ENCODE peak calls at places on chromosomes 11 and 22, in six cellular contexts. Y is CD8-positive, alpha-beta memory T cell; E is hepatocyte; H is spleen; X is small intestine; U is right atrium auricular region. I is an unnamed sample.

GRCh38 chr11:97620012-97620411 is 1230.2 kb downstream of the JRKL start:
- DNase-seq in Y (no peak), E (no peak), H (no peak), X (no peak), U (no peak), I (no peak)

GRCh38 chr11:131690362-131690761 is 319.9 kb downstream of the NTM start:
- DNase-seq in Y (no peak), E (no peak), H (no peak), X (no peak), U (no peak), I (no peak)

GRCh38 chr11:114847599-114847998 is 169.3 kb downstream of the NXPE2 start:
- DNase-seq in Y (no peak), E (no peak), H (no peak), X (no peak), U (no peak), I (peak)

GRCh38 chr11:123798513-123799252 is 7.5 kb downstream of the OR6M1 start:
- DNase-seq in Y (no peak), E (peak), H (no peak), X (no peak), U (no peak), I (no peak)

GRCh38 chr11:27456140-27456801 is 16.3 kb downstream of the LGR4 start:
- DNase-seq in Y (no peak), E (no peak), H (no peak), X (peak), U (no peak), I (peak)

GRCh38 chr11:8867035-8867434 is 44.0 kb upstream of the AKIP1 start:
- DNase-seq in Y (no peak), E (peak), H (no peak), X (peak), U (no peak), I (peak)

GRCh38 chr11:94661444-94661843 is 94.3 kb downstream of the PIWIL4 start:
- DNase-seq in Y (no peak), E (no peak), H (no peak), X (no peak), U (no peak), I (no peak)

GRCh38 chr11:3134651-3135490 is 30.2 kb downstream of the OSBPL5 start:
- DNase-seq in Y (no peak), E (no peak), H (peak), X (no peak), U (no peak), I (no peak)

GRCh38 chr11:86151188-86152005 is 82.5 kb upstream of the PICALM start:
- DNase-seq in Y (no peak), E (peak), H (no peak), X (no peak), U (peak), I (no peak)

GRCh38 chr11:79285756-79286155 is 155.1 kb downstream of the TENM4 start:
- DNase-seq in Y (no peak), E (no peak), H (no peak), X (no peak), U (no peak), I (no peak)

GRCh38 chr11:62665075-62665629 is at the start of the genes C11orf98 and CSKMT:
- DNase-seq in Y (peak), E (peak), H (peak), X (peak), U (peak), I (peak)

GRCh38 chr11:67522844-67523555 is at the start of gene CABP2:
- DNase-seq in Y (no peak), E (no peak), H (no peak), X (no peak), U (no peak), I (no peak)

GRCh38 chr11:104005234-104005855 is 31.1 kb upstream of the DDI1 start:
- DNase-seq in Y (no peak), E (no peak), H (no peak), X (no peak), U (no peak), I (no peak)

GRCh38 chr11:46520971-46521745 is 72.7 kb downstream of the AMBRA1 start:
- DNase-seq in Y (no peak), E (no peak), H (no peak), X (no peak), U (no peak), I (peak)

GRCh38 chr22:27515091-27515523 is 286.4 kb downstream of the MN1 start:
- DNase-seq in Y (no peak), E (no peak), H (no peak), X (no peak), U (peak), I (no peak)

GRCh38 chr11:5992604-5993251 is 5.9 kb upstream of the OR52L1 start:
- DNase-seq in Y (no peak), E (peak), H (no peak), X (peak), U (no peak), I (peak)

GRCh38 chr22:43862074-43862881 is at the start of gene SULT4A1:
- DNase-seq in Y (no peak), E (peak), H (peak), X (peak), U (no peak), I (peak)

GRCh38 chr11:12716816-12717215 is 42.6 kb downstream of the TEAD1 start:
- DNase-seq in Y (no peak), E (no peak), H (no peak), X (no peak), U (no peak), I (no peak)

GRCh38 chr11:19389787-19390303 is 149.1 kb upstream of the E2F8 start:
- DNase-seq in Y (no peak), E (peak), H (no peak), X (no peak), U (no peak), I (no peak)

GRCh38 chr11:28793282-28793738 is 685.1 kb downstream of the METTL15 start:
- DNase-seq in Y (no peak), E (no peak), H (no peak), X (no peak), U (no peak), I (no peak)

GRCh38 chr11:9569588-9570164 is 3.8 kb upstream of the WEE1 start:
- DNase-seq in Y (no peak), E (no peak), H (no peak), X (no peak), U (no peak), I (no peak)

GRCh38 chr11:1928038-1928890 is 8.8 kb downstream of the TNNT3 start:
- DNase-seq in Y (no peak), E (no peak), H (no peak), X (no peak), U (no peak), I (no peak)

GRCh38 chr11:12693075-12693473 is 18.9 kb downstream of the TEAD1 start:
- DNase-seq in Y (no peak), E (no peak), H (no peak), X (peak), U (no peak), I (peak)

GRCh38 chr11:29438815-29439214 is 578.0 kb downstream of the KCNA4 start:
- DNase-seq in Y (no peak), E (no peak), H (no peak), X (no peak), U (no peak), I (no peak)

GRCh38 chr22:43090130-43090789 is 1.1 kb upstream of the TTLL1 start:
- DNase-seq in Y (no peak), E (peak), H (no peak), X (peak), U (peak), I (peak)

GRCh38 chr11:44484211-44484610 is 81.3 kb upstream of the CD82 start:
- DNase-seq in Y (no peak), E (peak), H (no peak), X (peak), U (no peak), I (peak)

GRCh38 chr11:2200536-2200935 is 28.9 kb upstream of the TH start:
- DNase-seq in Y (no peak), E (no peak), H (peak), X (no peak), U (no peak), I (no peak)

GRCh38 chr11:72736452-72737069 is 15.6 kb downstream of the ARAP1 start:
- DNase-seq in Y (peak), E (no peak), H (peak), X (peak), U (no peak), I (peak)

GRCh38 chr11:117384045-117384444 is 56.4 kb downstream of the CEP164 start:
- DNase-seq in Y (no peak), E (peak), H (no peak), X (no peak), U (no peak), I (no peak)

DNA sequence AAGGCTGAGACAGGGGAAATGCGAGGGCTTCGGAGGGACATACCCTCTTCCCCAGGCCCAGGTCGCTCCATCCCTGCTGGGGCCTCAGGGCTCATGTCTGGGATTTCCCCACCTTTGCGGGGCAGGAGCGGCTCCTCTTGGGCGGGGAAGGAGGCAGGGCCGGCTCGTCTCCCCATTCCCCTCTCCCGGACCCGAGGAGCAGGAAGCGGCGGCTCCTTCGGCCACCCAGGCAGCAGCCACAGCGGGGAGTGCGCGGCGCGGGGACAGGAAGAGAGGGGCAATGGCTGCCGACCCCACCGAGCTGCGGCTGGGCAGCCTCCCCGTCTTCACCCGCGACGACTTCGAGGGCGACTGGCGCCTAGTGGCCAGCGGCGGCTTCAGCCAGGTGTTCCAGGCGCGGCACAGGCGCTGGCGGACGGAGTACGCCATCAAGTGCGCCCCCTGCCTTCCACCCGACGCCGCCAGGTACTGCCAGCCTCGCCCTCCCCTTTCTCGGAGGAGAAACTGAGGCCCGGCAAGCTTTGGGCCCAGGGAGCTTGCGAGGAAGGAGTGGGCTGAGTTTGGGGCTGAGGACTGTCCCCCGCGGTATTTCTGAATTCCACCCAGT is at the start of gene ANKK1:
- DNase-seq in Y (no peak), E (peak), H (peak), X (peak), U (no peak), I (no peak)
- H3K27ac ChIP-seq in Y (no peak), E (no peak), H (no peak), X (no peak), U (no peak), I (peak)

DNA sequence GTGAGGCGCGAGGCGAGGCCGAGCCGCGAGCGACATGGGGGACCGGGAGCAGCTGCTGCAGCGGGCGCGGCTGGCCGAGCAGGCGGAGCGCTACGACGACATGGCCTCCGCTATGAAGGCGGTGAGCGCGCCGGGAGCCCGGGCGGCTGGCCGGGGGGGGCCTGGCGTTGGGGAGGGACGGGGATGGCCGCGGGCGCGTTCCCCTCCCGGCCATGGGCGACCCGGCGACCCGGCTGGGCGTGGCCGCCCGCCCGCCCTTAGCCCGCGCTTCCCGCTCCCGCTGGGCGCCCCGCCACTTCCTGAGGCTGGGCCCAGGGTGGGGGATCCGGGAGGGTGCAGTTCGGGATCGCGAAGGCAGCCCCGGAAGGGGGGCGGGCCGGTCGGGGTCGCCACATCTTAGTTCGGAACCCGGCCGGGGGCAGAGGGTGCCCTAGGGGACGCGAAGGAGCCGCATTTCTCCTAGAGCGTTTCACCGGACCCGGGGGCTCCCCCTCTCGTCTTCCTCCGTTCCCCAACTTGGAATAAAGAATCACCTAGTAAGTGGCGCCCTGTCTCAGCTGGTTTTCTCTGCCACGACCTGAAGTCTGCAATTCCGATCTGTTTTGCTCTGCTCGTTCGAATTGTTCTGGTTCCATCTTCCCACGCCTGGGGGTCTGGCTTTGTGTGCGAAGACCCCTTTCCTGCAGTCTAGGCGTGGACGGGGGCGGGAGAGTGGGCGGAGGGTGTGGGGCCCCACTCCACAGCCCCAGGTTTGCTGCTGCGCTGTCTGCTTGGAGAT is 554 bp downstream of the YWHAH start:
- DNase-seq in Y (peak), E (peak), H (peak), X (peak), U (peak), I (no peak)
- H3K27ac ChIP-seq in Y (peak), E (peak), H (peak), X (peak), U (peak), I (peak)

GRCh38 chr22:18067548-18068341 is 10.0 kb upstream of the PEX26 start:
- DNase-seq in Y (no peak), E (no peak), H (peak), X (no peak), U (no peak), I (no peak)

GRCh38 chr22:18065256-18065655 is 12.5 kb upstream of the PEX26 start:
- DNase-seq in Y (no peak), E (no peak), H (peak), X (no peak), U (no peak), I (no peak)

GRCh38 chr22:18064636-18065035 is 13.2 kb upstream of the PEX26 start:
- DNase-seq in Y (no peak), E (no peak), H (peak), X (no peak), U (no peak), I (no peak)

GRCh38 chr22:18067121-18067520 is 10.7 kb upstream of the PEX26 start:
- DNase-seq in Y (no peak), E (no peak), H (peak), X (no peak), U (no peak), I (no peak)

GRCh38 chr22:18066181-18066859 is 11.5 kb upstream of the PEX26 start:
- DNase-seq in Y (no peak), E (no peak), H (peak), X (peak), U (no peak), I (no peak)
- H3K27ac ChIP-seq in Y (no peak), E (no peak), H (peak), X (no peak), U (peak), I (no peak)

GRCh38 chr11:125976156-125976555 is 30.3 kb downstream of the VSIG10L2 start:
- DNase-seq in Y (no peak), E (no peak), H (no peak), X (no peak), U (no peak), I (no peak)
- H3K27ac ChIP-seq in Y (no peak), E (no peak), H (no peak), X (no peak), U (no peak), I (no peak)